ENCODE peak calls at places on chromosomes 12 and 14, in ten cellular contexts. K, D, C, Z, M, W, V, E, X and P are unnamed samples.

GRCh38 chr12:13257356-13257875 is 60.9 kb downstream of the EMP1 start:
- DNase-seq in K (peak), D (no peak), C (no peak), Z (no peak), M (no peak), W (no peak), V (no peak), E (no peak), X (no peak), P (no peak)

GRCh38 chr12:24039113-24039525 is 89.6 kb upstream of the SOX5 start:
- DNase-seq in K (peak), D (no peak), C (no peak), Z (no peak), M (no peak), W (no peak), V (peak), E (no peak), X (no peak), P (no peak)

GRCh38 chr14:87916886-87917275 is 76.1 kb downstream of the GALC start:
- DNase-seq in K (no peak), D (no peak), C (no peak), Z (no peak), M (no peak), W (no peak), V (no peak), E (no peak), X (no peak), P (no peak)

GRCh38 chr12:3359478-3359877 is 131.5 kb upstream of the PRMT8 start:
- DNase-seq in K (no peak), D (no peak), C (no peak), Z (no peak), M (no peak), W (no peak), V (no peak), E (no peak), X (no peak), P (no peak)

GRCh38 chr14:95993768-95994592 is 45.2 kb upstream of the C14orf132 start:
- DNase-seq in K (peak), D (peak), C (no peak), Z (no peak), M (peak), W (no peak), V (peak), E (peak), X (peak), P (peak)

GRCh38 chr12:47082283-47082962 is 2.7 kb upstream of the AMIGO2 start:
- DNase-seq in K (no peak), D (no peak), C (no peak), Z (no peak), M (no peak), W (no peak), V (no peak), E (no peak), X (no peak), P (no peak)

GRCh38 chr12:4148418-4149056 is 125.0 kb upstream of the CCND2 start:
- DNase-seq in K (no peak), D (no peak), C (no peak), Z (no peak), M (peak), W (peak), V (no peak), E (peak), X (no peak), P (peak)

GRCh38 chr14:102574840-102575478 is 17.5 kb upstream of the RCOR1 start:
- DNase-seq in K (no peak), D (no peak), C (no peak), Z (no peak), M (no peak), W (no peak), V (no peak), E (no peak), X (no peak), P (no peak)

GRCh38 chr12:123805119-123805518 is 43.0 kb downstream of the DNAH10 start:
- DNase-seq in K (no peak), D (no peak), C (no peak), Z (no peak), M (no peak), W (no peak), V (no peak), E (no peak), X (no peak), P (no peak)

GRCh38 chr14:102697125-102697900 is 79.9 kb upstream of the TRAF3 start:
- DNase-seq in K (peak), D (no peak), C (no peak), Z (no peak), M (no peak), W (no peak), V (no peak), E (no peak), X (no peak), P (no peak)

GRCh38 chr12:92156139-92156538 is 10.5 kb upstream of the BTG1 start:
- DNase-seq in K (no peak), D (no peak), C (no peak), Z (no peak), M (no peak), W (no peak), V (no peak), E (no peak), X (no peak), P (no peak)

GRCh38 chr14:36915089-36915488 is 253.4 kb downstream of the PAX9 start:
- DNase-seq in K (no peak), D (no peak), C (no peak), Z (no peak), M (no peak), W (no peak), V (no peak), E (no peak), X (no peak), P (no peak)

GRCh38 chr12:24947541-24948451 is 1.1 kb downstream of the BCAT1 start:
- DNase-seq in K (peak), D (no peak), C (no peak), Z (no peak), M (no peak), W (no peak), V (no peak), E (no peak), X (peak), P (no peak)

GRCh38 chr12:53045646-53046045 is 4.2 kb upstream of the TNS2 start:
- DNase-seq in K (no peak), D (no peak), C (no peak), Z (no peak), M (no peak), W (no peak), V (no peak), E (no peak), X (no peak), P (no peak)

GRCh38 chr14:50036211-50036610 is 80.2 kb downstream of the VCPKMT start:
- DNase-seq in K (no peak), D (no peak), C (no peak), Z (no peak), M (no peak), W (no peak), V (no peak), E (no peak), X (no peak), P (no peak)

GRCh38 chr12:108611884-108612415 is 14.1 kb upstream of the TMEM119 start:
- DNase-seq in K (peak), D (no peak), C (no peak), Z (no peak), M (peak), W (no peak), V (peak), E (peak), X (no peak), P (peak)

GRCh38 chr14:58637040-58637390 is 747 bp upstream of the DACT1 start:
- DNase-seq in K (no peak), D (peak), C (no peak), Z (peak), M (peak), W (no peak), V (peak), E (peak), X (no peak), P (no peak)

GRCh38 chr12:53214687-53215455 is 7.8 kb upstream of the ITGB7 start:
- DNase-seq in K (peak), D (no peak), C (no peak), Z (no peak), M (no peak), W (no peak), V (no peak), E (no peak), X (no peak), P (no peak)

GRCh38 chr12:93570552-93571359 is 1.7 kb upstream of the SOCS2 start:
- DNase-seq in K (peak), D (peak), C (peak), Z (peak), M (peak), W (peak), V (peak), E (peak), X (peak), P (peak)

GRCh38 chr12:112107728-112108447 is 695 bp downstream of the NAA25 start:
- DNase-seq in K (peak), D (peak), C (no peak), Z (no peak), M (peak), W (no peak), V (no peak), E (no peak), X (no peak), P (no peak)